ENCODE peak calls at places on chromosome 17, in six cellular contexts. One of them, this sample, is unnamed. For H3K36me3, the result is how much of the 10 kb centered on the place peaks cover.

GRCh38 chr17:6215071-6216035 is 145.2 kb downstream of the WSCD1 start:
- DNase-seq in body of pancreas: no peak
- DNase-seq in neural progenitor cell: no peak
- DNase-seq in thoracic aorta: no peak
- DNase-seq in Panc1: no peak
- DNase-seq in Peyer's patch: no peak
- DNase-seq in this sample: no peak

GRCh38 chr17:38881600-38882191 is 11.8 kb downstream of the LASP1 start:
- DNase-seq in body of pancreas: no peak
- DNase-seq in thoracic aorta: no peak
- DNase-seq in neural progenitor cell: peak
- DNase-seq in Peyer's patch: no peak
- DNase-seq in Panc1: no peak
- DNase-seq in this sample: peak

GRCh38 chr17:21001111-21001812 is 41.5 kb downstream of the USP22 start:
- DNase-seq in Panc1: no peak
- DNase-seq in body of pancreas: no peak
- DNase-seq in neural progenitor cell: no peak
- DNase-seq in thoracic aorta: no peak
- DNase-seq in Peyer's patch: no peak
- DNase-seq in this sample: no peak

GRCh38 chr17:20174588-20175265 is 165.6 kb downstream of the SPECC1 start:
- DNase-seq in Peyer's patch: no peak
- DNase-seq in body of pancreas: no peak
- DNase-seq in neural progenitor cell: no peak
- DNase-seq in Panc1: peak
- DNase-seq in thoracic aorta: no peak
- DNase-seq in this sample: no peak

GRCh38 chr17:29726721-29727252 is 104.1 kb upstream of the CORO6 start:
- DNase-seq in Peyer's patch: no peak
- DNase-seq in body of pancreas: no peak
- DNase-seq in thoracic aorta: no peak
- DNase-seq in neural progenitor cell: no peak
- DNase-seq in Panc1: no peak
- DNase-seq in this sample: peak

GRCh38 chr17:7589204-7589868 is 558 bp downstream of the SOX15 start:
- DNase-seq in thoracic aorta: no peak
- DNase-seq in body of pancreas: peak
- DNase-seq in Peyer's patch: peak
- DNase-seq in neural progenitor cell: peak
- DNase-seq in Panc1: no peak
- DNase-seq in this sample: peak

GRCh38 chr17:38435795-38436194 is 7.5 kb downstream of the ARHGAP23 start:
- DNase-seq in thoracic aorta: no peak
- DNase-seq in body of pancreas: no peak
- DNase-seq in neural progenitor cell: no peak
- DNase-seq in Peyer's patch: no peak
- DNase-seq in Panc1: no peak
- DNase-seq in this sample: no peak

GRCh38 chr17:80228477-80228876 is 8.2 kb downstream of the SLC26A11 start:
- DNase-seq in thoracic aorta: no peak
- DNase-seq in neural progenitor cell: no peak
- DNase-seq in Peyer's patch: no peak
- DNase-seq in body of pancreas: no peak
- DNase-seq in Panc1: no peak
- DNase-seq in this sample: no peak

GRCh38 chr17:42997390-42997983 is 732 bp upstream of the RPL27 start:
- DNase-seq in Peyer's patch: no peak
- DNase-seq in body of pancreas: no peak
- DNase-seq in Panc1: no peak
- DNase-seq in thoracic aorta: no peak
- DNase-seq in neural progenitor cell: no peak
- DNase-seq in this sample: no peak

GRCh38 chr17:44607836-44608690 is 48.2 kb upstream of the MEIOC start:
- DNase-seq in thoracic aorta: no peak
- DNase-seq in body of pancreas: no peak
- DNase-seq in Panc1: no peak
- DNase-seq in neural progenitor cell: peak
- DNase-seq in Peyer's patch: no peak
- DNase-seq in this sample: no peak

GRCh38 chr17:51707216-51707615 is 446.9 kb downstream of the UTP18 start:
- DNase-seq in neural progenitor cell: no peak
- DNase-seq in thoracic aorta: no peak
- DNase-seq in Peyer's patch: no peak
- DNase-seq in Panc1: no peak
- DNase-seq in body of pancreas: no peak
- DNase-seq in this sample: no peak

GRCh38 chr17:64441772-64442549 is 7.0 kb upstream of the MILR1 start:
- DNase-seq in thoracic aorta: no peak
- DNase-seq in Panc1: no peak
- DNase-seq in Peyer's patch: no peak
- DNase-seq in neural progenitor cell: no peak
- DNase-seq in body of pancreas: no peak
- DNase-seq in this sample: no peak

GRCh38 chr17:71176315-71176714 is 944.5 kb upstream of the SOX9 start:
- DNase-seq in neural progenitor cell: no peak
- DNase-seq in Panc1: no peak
- DNase-seq in body of pancreas: no peak
- DNase-seq in thoracic aorta: no peak
- DNase-seq in Peyer's patch: no peak
- DNase-seq in this sample: no peak

GRCh38 chr17:42673885-42674754 is 2.7 kb downstream of the PLEKHH3 start:
- DNase-seq in neural progenitor cell: peak
- DNase-seq in body of pancreas: no peak
- DNase-seq in Peyer's patch: no peak
- DNase-seq in thoracic aorta: no peak
- DNase-seq in Panc1: no peak
- DNase-seq in this sample: peak

GRCh38 chr17:71905632-71906031 is 215.2 kb upstream of the SOX9 start:
- DNase-seq in neural progenitor cell: no peak
- DNase-seq in body of pancreas: no peak
- DNase-seq in Peyer's patch: no peak
- DNase-seq in Panc1: no peak
- DNase-seq in thoracic aorta: no peak
- DNase-seq in this sample: peak

GRCh38 chr17:37490022-37490587 is 414 bp downstream of the DUSP14 start:
- DNase-seq in Peyer's patch: peak
- DNase-seq in neural progenitor cell: peak
- DNase-seq in Panc1: no peak
- DNase-seq in thoracic aorta: no peak
- DNase-seq in body of pancreas: peak
- DNase-seq in this sample: peak

GRCh38 chr17:1797323-1797722 is 32.4 kb downstream of the SMYD4 start:
- DNase-seq in Panc1: no peak
- DNase-seq in Peyer's patch: no peak
- DNase-seq in neural progenitor cell: no peak
- DNase-seq in body of pancreas: no peak
- DNase-seq in thoracic aorta: no peak
- DNase-seq in this sample: no peak

GRCh38 chr17:61366715-61367413 is 32.8 kb upstream of the TBX2 start:
- DNase-seq in Panc1: no peak
- DNase-seq in Peyer's patch: no peak
- DNase-seq in thoracic aorta: no peak
- DNase-seq in body of pancreas: no peak
- DNase-seq in neural progenitor cell: no peak
- DNase-seq in this sample: no peak

GRCh38 chr17:65278820-65279184 is 141.6 kb downstream of the RGS9 start:
- DNase-seq in thoracic aorta: no peak
- DNase-seq in Panc1: no peak
- DNase-seq in neural progenitor cell: no peak
- DNase-seq in Peyer's patch: no peak
- DNase-seq in body of pancreas: no peak
- DNase-seq in this sample: no peak

GRCh38 chr17:68461589-68461988 is 4.3 kb upstream of the WIPI1 start:
- DNase-seq in thoracic aorta: no peak
- DNase-seq in body of pancreas: peak
- DNase-seq in neural progenitor cell: no peak
- DNase-seq in Peyer's patch: no peak
- DNase-seq in Panc1: no peak
- DNase-seq in this sample: no peak

GRCh38 chr17:12727076-12727750 is 61.5 kb downstream of the MYOCD start:
- DNase-seq in thoracic aorta: no peak
- DNase-seq in neural progenitor cell: no peak
- DNase-seq in Panc1: no peak
- DNase-seq in Peyer's patch: no peak
- DNase-seq in body of pancreas: no peak
- DNase-seq in this sample: no peak

GRCh38 chr17:21294321-21295035 is 10.0 kb downstream of the MAP2K3 start:
- DNase-seq in neural progenitor cell: no peak
- DNase-seq in body of pancreas: no peak
- DNase-seq in thoracic aorta: no peak
- DNase-seq in Peyer's patch: no peak
- DNase-seq in Panc1: no peak
- DNase-seq in this sample: no peak

GRCh38 chr17:5019475-5019956 is 15.7 kb downstream of the SLC52A1 start:
- DNase-seq in thoracic aorta: no peak
- DNase-seq in Panc1: no peak
- DNase-seq in body of pancreas: no peak
- DNase-seq in Peyer's patch: no peak
- DNase-seq in neural progenitor cell: peak
- DNase-seq in this sample: peak
- H3K36me3 ChIP-seq in thoracic aorta: half or more
- H3K36me3 ChIP-seq in Panc1: under half
- H3K36me3 ChIP-seq in body of pancreas: under half
- H3K36me3 ChIP-seq in Peyer's patch: under half
- H3K36me3 ChIP-seq in neural progenitor cell: under half
- H3K36me3 ChIP-seq in this sample: under half

GRCh38 chr17:14212401-14212800 is 24.3 kb downstream of the CDRT15 start:
- DNase-seq in Panc1: no peak
- DNase-seq in neural progenitor cell: no peak
- DNase-seq in Peyer's patch: no peak
- DNase-seq in thoracic aorta: no peak
- DNase-seq in body of pancreas: no peak
- DNase-seq in this sample: no peak

GRCh38 chr17:14209215-14209614 is 27.4 kb downstream of the CDRT15 start:
- DNase-seq in Peyer's patch: no peak
- DNase-seq in thoracic aorta: no peak
- DNase-seq in body of pancreas: no peak
- DNase-seq in Panc1: no peak
- DNase-seq in neural progenitor cell: no peak
- DNase-seq in this sample: no peak

GRCh38 chr17:14211246-14211645 is 25.4 kb downstream of the CDRT15 start:
- DNase-seq in Peyer's patch: no peak
- DNase-seq in neural progenitor cell: no peak
- DNase-seq in thoracic aorta: no peak
- DNase-seq in body of pancreas: no peak
- DNase-seq in Panc1: no peak
- DNase-seq in this sample: no peak

GRCh38 chr17:14214271-14214670 is 22.4 kb downstream of the CDRT15 start:
- DNase-seq in Peyer's patch: no peak
- DNase-seq in neural progenitor cell: no peak
- DNase-seq in Panc1: no peak
- DNase-seq in body of pancreas: no peak
- DNase-seq in thoracic aorta: no peak
- DNase-seq in this sample: no peak

DNA sequence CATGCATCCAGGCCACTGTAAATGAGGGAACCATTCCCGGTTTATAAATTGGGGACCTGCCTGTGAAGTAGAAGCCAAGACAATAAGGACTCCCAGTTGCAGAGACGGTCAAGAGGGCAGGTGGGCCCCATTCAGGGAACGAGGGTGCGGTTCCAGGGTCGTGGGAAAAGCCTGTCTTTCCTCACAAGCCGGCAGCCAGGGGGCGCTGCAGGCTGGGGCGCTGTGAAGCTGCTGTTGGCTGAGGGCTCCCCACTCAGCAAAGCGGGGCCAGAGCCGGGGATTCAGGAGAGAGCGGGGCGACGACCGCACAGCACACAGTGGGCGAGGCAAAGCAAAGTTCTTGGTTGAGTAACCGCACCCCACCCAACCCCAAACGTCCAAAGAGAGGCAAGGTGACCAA is 24.9 kb downstream of the CDRT15 start:
- DNase-seq in thoracic aorta: no peak
- DNase-seq in Peyer's patch: no peak
- DNase-seq in Panc1: no peak
- DNase-seq in neural progenitor cell: no peak
- DNase-seq in body of pancreas: peak
- DNase-seq in this sample: no peak
- TF ChIP-seq CTCF in thoracic aorta: no peak
- TF ChIP-seq CTCF in Peyer's patch: no peak
- TF ChIP-seq CTCF in Panc1: peak
- TF ChIP-seq CTCF in neural progenitor cell: peak
- TF ChIP-seq CTCF in body of pancreas: peak
- TF ChIP-seq CTCF in this sample: peak

GRCh38 chr17:62629556-62630364 is 2.3 kb downstream of the MRC2 start:
- DNase-seq in neural progenitor cell: no peak
- DNase-seq in body of pancreas: no peak
- DNase-seq in Panc1: no peak
- DNase-seq in thoracic aorta: no peak
- DNase-seq in Peyer's patch: no peak
- DNase-seq in this sample: no peak
- H3K4me3 ChIP-seq in neural progenitor cell: peak
- H3K4me3 ChIP-seq in body of pancreas: no peak
- H3K4me3 ChIP-seq in Panc1: peak
- H3K4me3 ChIP-seq in thoracic aorta: peak
- H3K4me3 ChIP-seq in Peyer's patch: no peak
- H3K4me3 ChIP-seq in this sample: peak

GRCh38 chr17:82836823-82837357 is 2.9 kb downstream of the ZNF750 start:
- DNase-seq in Peyer's patch: no peak
- DNase-seq in thoracic aorta: no peak
- DNase-seq in neural progenitor cell: peak
- DNase-seq in body of pancreas: no peak
- DNase-seq in Panc1: no peak
- DNase-seq in this sample: no peak

GRCh38 chr17:82840431-82840831 is 609 bp upstream of the ZNF750 start:
- DNase-seq in body of pancreas: no peak
- DNase-seq in thoracic aorta: no peak
- DNase-seq in Peyer's patch: no peak
- DNase-seq in neural progenitor cell: peak
- DNase-seq in Panc1: no peak
- DNase-seq in this sample: no peak

GRCh38 chr17:82837586-82838320 is 2.1 kb downstream of the ZNF750 start:
- DNase-seq in Peyer's patch: no peak
- DNase-seq in body of pancreas: no peak
- DNase-seq in Panc1: no peak
- DNase-seq in thoracic aorta: no peak
- DNase-seq in neural progenitor cell: no peak
- DNase-seq in this sample: no peak

GRCh38 chr17:82839617-82840292 is at the start of gene ZNF750:
- DNase-seq in Panc1: no peak
- DNase-seq in body of pancreas: no peak
- DNase-seq in thoracic aorta: no peak
- DNase-seq in Peyer's patch: no peak
- DNase-seq in neural progenitor cell: no peak
- DNase-seq in this sample: no peak

DNA sequence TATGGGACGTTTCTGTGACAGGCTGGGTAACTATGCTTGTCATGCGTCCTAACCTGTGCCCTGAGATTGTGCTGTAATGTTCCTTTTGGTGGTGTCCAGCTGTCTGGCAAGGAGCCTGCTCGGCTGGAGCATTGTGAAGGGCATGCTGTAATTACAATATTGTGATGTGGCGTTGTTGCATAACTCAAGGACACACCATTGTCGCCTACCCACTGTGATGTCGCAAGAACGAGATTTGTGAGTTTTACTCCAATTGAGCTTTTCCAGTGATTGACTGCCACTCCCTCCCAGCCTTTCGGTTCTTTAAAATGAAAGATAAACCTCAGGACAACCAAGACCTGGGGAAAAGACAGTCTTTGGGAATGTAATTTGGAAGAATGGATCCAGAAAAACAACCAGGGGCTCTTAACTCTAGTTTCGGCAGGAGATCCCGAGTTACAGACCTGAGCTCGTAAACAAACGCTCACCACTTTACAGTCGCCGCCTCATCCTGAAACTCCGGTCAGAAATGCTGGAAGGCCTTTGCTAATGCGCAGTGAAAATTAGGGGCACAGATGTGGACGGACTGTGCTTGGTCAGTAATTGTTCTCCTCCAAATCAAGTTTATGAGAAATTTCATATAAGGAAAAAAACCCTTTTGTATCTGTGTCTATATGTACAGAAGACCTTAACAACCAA is 1.3 kb downstream of the ZNF750 start:
- DNase-seq in Panc1: no peak
- DNase-seq in Peyer's patch: no peak
- DNase-seq in thoracic aorta: no peak
- DNase-seq in neural progenitor cell: no peak
- DNase-seq in body of pancreas: peak
- DNase-seq in this sample: peak
- H3K36me3 ChIP-seq in Panc1: under half
- H3K36me3 ChIP-seq in Peyer's patch: under half
- H3K36me3 ChIP-seq in thoracic aorta: under half
- H3K36me3 ChIP-seq in neural progenitor cell: under half
- H3K36me3 ChIP-seq in body of pancreas: under half
- H3K36me3 ChIP-seq in this sample: under half

This sample was measured in A673.